ENCODE peak calls at places on chromosomes 16 and 17, in four cellular contexts. H is gastrocnemius medialis, S is transverse colon, R is uterus. M is an unnamed sample.

GRCh38 chr16:67242138-67242730 is 5.0 kb downstream of the FHOD1 start:
- DNase-seq in H (no peak), S (no peak), R (no peak), M (no peak)

GRCh38 chr16:47132310-47132709 is 11.4 kb downstream of the NETO2 start:
- DNase-seq in H (no peak), S (no peak), R (no peak), M (no peak)

GRCh38 chr16:29644973-29645698 is 17.9 kb upstream of the SPN start:
- DNase-seq in H (no peak), S (no peak), R (no peak), M (no peak)

GRCh38 chr16:87436225-87437172 is 44.4 kb downstream of the MAP1LC3B start:
- DNase-seq in H (no peak), S (no peak), R (no peak), M (no peak)

GRCh38 chr17:82170412-82170961 is 42.2 kb downstream of the CCDC57 start:
- DNase-seq in H (no peak), S (no peak), R (no peak), M (no peak)

GRCh38 chr17:1039511-1040215 is 42.7 kb downstream of the TIMM22 start:
- DNase-seq in H (peak; percentile 64), S (peak; percentile 53), R (peak; percentile 58), M (peak; percentile 13)

GRCh38 chr17:73359987-73360410 is 48.2 kb upstream of the CDC42EP4 start:
- DNase-seq in H (peak; percentile 81), S (peak; percentile 77), R (no peak), M (peak; percentile 80)

GRCh38 chr16:48318630-48319029 is 66.6 kb downstream of the SIAH1 start:
- DNase-seq in H (no peak), S (peak; percentile 10), R (no peak), M (peak; percentile 17)

GRCh38 chr16:29831490-29831889 is 11.2 kb downstream of the MVP start:
- DNase-seq in H (no peak), S (no peak), R (no peak), M (no peak)

GRCh38 chr17:48554412-48555090 is 9.6 kb upstream of the HOXB2 start:
- DNase-seq in H (no peak), S (no peak), R (no peak), M (no peak)

GRCh38 chr17:56861899-56862298 is 27.9 kb downstream of the DGKE start:
- DNase-seq in H (no peak), S (no peak), R (no peak), M (no peak)

GRCh38 chr17:18981642-18982424 is 22.7 kb downstream of the FAM83G start:
- DNase-seq in H (no peak), S (peak; percentile 92), R (no peak), M (peak; percentile 97)

GRCh38 chr17:35804658-35805192 is 4.6 kb upstream of the TAF15 start:
- DNase-seq in H (no peak), S (peak; percentile 50), R (no peak), M (peak; percentile 91)

GRCh38 chr17:69358688-69359596 is 32.0 kb upstream of the ABCA5 start:
- DNase-seq in H (no peak), S (no peak), R (no peak), M (no peak)

GRCh38 chr17:37158290-37158689 is 209.5 kb downstream of the AATF start:
- DNase-seq in H (no peak), S (no peak), R (no peak), M (no peak)

GRCh38 chr17:78925662-78926555 is 722 bp upstream of the TIMP2 start:
- DNase-seq in H (peak; percentile 59), S (peak; percentile 73), R (peak; percentile 95), M (no peak)

GRCh38 chr16:77894054-77894632 is 105.8 kb downstream of the VAT1L start:
- DNase-seq in H (no peak), S (no peak), R (no peak), M (no peak)

GRCh38 chr17:4040784-4041183 is 76.5 kb upstream of the ATP2A3 start:
- DNase-seq in H (no peak), S (no peak), R (no peak), M (no peak)

GRCh38 chr16:87316450-87316922 is 706 bp downstream of the C16orf95 start:
- DNase-seq in H (no peak), S (no peak), R (no peak), M (no peak)

GRCh38 chr16:56603589-56603988 is 4.8 kb upstream of the MT2A start:
- DNase-seq in H (peak; percentile 78), S (peak; percentile 54), R (no peak), M (peak; percentile 75)

GRCh38 chr16:673399-673991 is 2.0 kb upstream of the RHBDL1 start:
- DNase-seq in H (no peak), S (no peak), R (no peak), M (no peak)

GRCh38 chr16:675884-676564 is 553 bp downstream of the RHBDL1 start:
- DNase-seq in H (no peak), S (peak; percentile 49), R (no peak), M (peak; percentile 63)

GRCh38 chr16:674214-674881 is 1.1 kb upstream of the RHBDL1 start:
- DNase-seq in H (no peak), S (no peak), R (no peak), M (no peak)

GRCh38 chr16:676565-677297 is 1.3 kb downstream of the RHBDL1 start:
- DNase-seq in H (no peak), S (peak; percentile 93), R (no peak), M (peak; percentile 94)

GRCh38 chr16:674968-675883 is at the start of gene RHBDL1:
- DNase-seq in H (no peak), S (peak; percentile 57), R (no peak), M (peak; percentile 25)
- H3K4me3 ChIP-seq in H (peak within 1 kb of the TSS; percentile 21), S (peak within 1 kb of the TSS; percentile 41), R (no peak within 1 kb of the TSS), M (peak within 1 kb of the TSS; percentile 42)

DNA sequence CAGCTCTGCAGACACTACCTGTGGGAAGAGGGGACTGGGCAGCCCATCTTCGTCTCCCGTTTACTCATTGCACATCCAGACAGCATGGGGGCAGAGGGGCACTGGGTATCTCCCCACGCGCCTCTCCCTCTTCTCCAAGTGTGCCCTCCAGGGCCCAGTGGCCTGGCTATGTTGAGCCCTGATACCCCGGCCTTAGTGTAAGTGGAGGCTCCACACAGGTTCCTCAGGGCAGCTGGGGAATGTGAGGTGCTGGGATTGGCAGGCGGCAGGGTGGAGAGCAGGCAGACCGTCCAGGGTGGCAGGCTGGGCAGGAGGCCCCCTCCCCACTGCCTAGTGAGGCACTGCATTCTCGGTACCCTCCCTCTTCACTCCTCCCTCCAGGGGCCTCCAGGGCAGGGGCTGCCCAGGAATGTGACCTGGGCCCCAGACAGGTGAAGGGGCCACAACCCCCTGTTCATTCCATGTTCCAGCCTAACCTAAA is 13.2 kb upstream of the NAGLU start:
- DNase-seq in H (no peak), S (no peak), R (no peak), M (no peak)
- H3K9me3 ChIP-seq in H (no peaks in the 10 kb centered on the region), S (no peaks in the 10 kb centered on the region), R (no peaks in the 10 kb centered on the region), M (no peaks in the 10 kb centered on the region)

GRCh38 chr17:40617678-40618240 is 29.9 kb downstream of the SMARCE1 start:
- DNase-seq in H (no peak), S (no peak), R (no peak), M (no peak)

GRCh38 chr17:40616592-40616991 is 31.0 kb downstream of the SMARCE1 start:
- DNase-seq in H (no peak), S (no peak), R (no peak), M (no peak)

GRCh38 chr17:40621558-40621957 is 26.1 kb downstream of the SMARCE1 start:
- DNase-seq in H (no peak), S (no peak), R (no peak), M (no peak)

GRCh38 chr17:40621019-40621418 is 26.6 kb downstream of the SMARCE1 start:
- DNase-seq in H (no peak), S (no peak), R (no peak), M (no peak)

GRCh38 chr17:40618754-40619625 is 28.6 kb downstream of the SMARCE1 start:
- DNase-seq in H (no peak), S (no peak), R (no peak), M (peak; percentile 27)
- H3K4me1 ChIP-seq in H (peaks cover 7% of the 10 kb centered on the region), S (peaks cover 35% of the 10 kb centered on the region), R (peaks cover 10% of the 10 kb centered on the region), M (no peaks in the 10 kb centered on the region)

DNA sequence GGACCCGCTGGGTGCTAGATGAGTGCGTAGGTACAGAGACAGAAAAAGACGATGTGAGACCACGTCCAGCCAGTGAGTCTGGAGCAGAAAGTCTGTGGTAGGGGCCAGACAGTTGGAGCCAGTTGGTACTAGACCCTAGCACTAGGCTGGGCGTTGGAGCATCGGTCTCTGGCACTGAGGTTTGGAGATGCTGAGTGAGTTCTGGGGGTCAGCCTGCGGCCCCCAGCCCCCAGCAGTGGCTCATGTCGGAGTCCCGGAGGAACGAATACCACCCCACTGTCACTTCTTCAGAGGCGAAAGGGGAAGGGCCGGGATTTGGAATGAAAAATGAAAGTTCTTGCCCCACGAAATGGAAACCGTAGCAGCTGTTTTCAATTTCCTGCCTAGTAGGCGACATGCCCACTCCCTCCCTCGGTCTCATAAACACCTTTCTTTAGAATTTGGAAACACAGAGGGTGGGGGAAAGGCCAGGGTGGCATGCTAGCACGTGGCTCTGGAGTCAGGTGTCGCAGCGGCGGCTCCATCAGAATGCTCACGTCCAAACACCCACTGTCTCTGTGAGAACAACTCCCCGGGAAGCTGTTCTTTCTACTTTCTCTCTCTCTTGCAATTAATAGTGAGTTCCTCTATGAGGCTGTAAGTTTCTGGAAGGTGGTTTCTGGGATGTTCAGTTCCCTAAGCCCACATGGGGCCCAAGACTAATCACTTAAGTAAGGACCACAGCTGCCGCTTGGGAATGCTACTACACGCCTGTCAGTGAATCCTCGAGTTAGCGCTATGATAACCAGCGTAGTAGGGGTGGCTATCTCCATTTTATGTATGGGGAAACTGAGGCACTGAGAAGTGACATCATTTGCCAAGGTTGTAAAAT is 96.9 kb downstream of the IRF8 start:
- DNase-seq in H (no peak), S (no peak), R (no peak), M (no peak)
- H3K4me3 ChIP-seq in H (no peak overlapping the region), S (no peak overlapping the region), R (no peak overlapping the region), M (no peak overlapping the region)

GRCh38 chr16:23240994-23241393 is 58.4 kb downstream of the SCNN1G start:
- DNase-seq in H (no peak), S (no peak), R (no peak), M (no peak)
- H3K9me3 ChIP-seq in H (no peaks in the 10 kb centered on the region), S (no peaks in the 10 kb centered on the region), R (no peaks in the 10 kb centered on the region), M (no peaks in the 10 kb centered on the region)

GRCh38 chr17:17041571-17042380 is 481 bp upstream of the MPRIP start:
- DNase-seq in H (peak; percentile 97), S (peak; percentile 99), R (peak; percentile 99), M (peak; percentile 96)

GRCh38 chr17:17042851-17043667 is 802 bp downstream of the MPRIP start:
- DNase-seq in H (no peak), S (no peak), R (no peak), M (peak; percentile 30)

GRCh38 chr17:17042381-17042736 is at the start of gene MPRIP:
- DNase-seq in H (no peak), S (no peak), R (no peak), M (no peak)

GRCh38 chr17:17044846-17045561 is 2.7 kb downstream of the MPRIP start:
- DNase-seq in H (no peak), S (no peak), R (peak; percentile 61), M (peak; percentile 43)

GRCh38 chr17:17043668-17044226 is 1.5 kb downstream of the MPRIP start:
- DNase-seq in H (no peak), S (no peak), R (no peak), M (peak; percentile 35)
- H3K4me1 ChIP-seq in H (peaks cover 68% of the 10 kb centered on the region), S (peaks cover 53% of the 10 kb centered on the region), R (peaks cover 17% of the 10 kb centered on the region), M (peaks cover 8% of the 10 kb centered on the region)

GRCh38 chr17:50129946-50130777 is at the start of gene SAMD14:
- DNase-seq in H (no peak), S (no peak), R (no peak), M (no peak)
- H3K4me3 ChIP-seq in H (peak within 1 kb of the TSS; percentile 54), S (peak within 1 kb of the TSS; percentile 43), R (peak within 1 kb of the TSS; percentile 27), M (peak within 1 kb of the TSS; percentile 31)

M was measured in small intestine.